ENCODE peak calls at places on chromosomes 6 and 20, in seven cellular contexts. One of them, this sample, is unnamed.

GRCh38 chr20:63066506-63067265 is 59.9 kb upstream of the BHLHE23 start:
- DNase-seq in heart right ventricle: peak; percentile 1
- DNase-seq in choroid plexus epithelial cell: no peak
- DNase-seq in lower leg skin: no peak
- DNase-seq in psoas muscle: peak; percentile 26
- DNase-seq in cardiac muscle cell: no peak
- DNase-seq in cardiac fibroblast: no peak
- DNase-seq in this sample: no peak

GRCh38 chr6:167499161-167499660 is 174.3 kb downstream of the TTLL2 start:
- DNase-seq in heart right ventricle: no peak
- DNase-seq in choroid plexus epithelial cell: no peak
- DNase-seq in lower leg skin: no peak
- DNase-seq in psoas muscle: peak; percentile 4
- DNase-seq in cardiac muscle cell: no peak
- DNase-seq in cardiac fibroblast: no peak
- DNase-seq in this sample: no peak

GRCh38 chr20:1809611-1810510 is 85.3 kb upstream of the SIRPA start:
- DNase-seq in heart right ventricle: no peak
- DNase-seq in choroid plexus epithelial cell: no peak
- DNase-seq in lower leg skin: peak; percentile 73
- DNase-seq in psoas muscle: no peak
- DNase-seq in cardiac muscle cell: no peak
- DNase-seq in cardiac fibroblast: peak; percentile 29
- DNase-seq in this sample: no peak

GRCh38 chr6:168381726-168382458 is 59.1 kb upstream of the SMOC2 start:
- DNase-seq in heart right ventricle: no peak
- DNase-seq in choroid plexus epithelial cell: no peak
- DNase-seq in lower leg skin: no peak
- DNase-seq in psoas muscle: no peak
- DNase-seq in cardiac muscle cell: no peak
- DNase-seq in cardiac fibroblast: no peak
- DNase-seq in this sample: no peak

GRCh38 chr20:24702501-24703283 is 233.3 kb downstream of the SYNDIG1 start:
- DNase-seq in heart right ventricle: no peak
- DNase-seq in choroid plexus epithelial cell: no peak
- DNase-seq in lower leg skin: peak; percentile 77
- DNase-seq in psoas muscle: no peak
- DNase-seq in cardiac muscle cell: no peak
- DNase-seq in cardiac fibroblast: no peak
- DNase-seq in this sample: no peak

GRCh38 chr20:868279-868678 is 34.8 kb downstream of the FAM110A start:
- DNase-seq in heart right ventricle: no peak
- DNase-seq in choroid plexus epithelial cell: no peak
- DNase-seq in lower leg skin: no peak
- DNase-seq in psoas muscle: no peak
- DNase-seq in cardiac muscle cell: no peak
- DNase-seq in cardiac fibroblast: no peak
- DNase-seq in this sample: no peak

GRCh38 chr6:41405941-41406340 is 70.5 kb downstream of the NCR2 start:
- DNase-seq in heart right ventricle: no peak
- DNase-seq in choroid plexus epithelial cell: no peak
- DNase-seq in lower leg skin: no peak
- DNase-seq in psoas muscle: no peak
- DNase-seq in cardiac muscle cell: no peak
- DNase-seq in cardiac fibroblast: no peak
- DNase-seq in this sample: no peak

GRCh38 chr20:19832875-19833274 is 74.8 kb downstream of the RIN2 start:
- DNase-seq in heart right ventricle: no peak
- DNase-seq in choroid plexus epithelial cell: no peak
- DNase-seq in lower leg skin: no peak
- DNase-seq in psoas muscle: no peak
- DNase-seq in cardiac muscle cell: no peak
- DNase-seq in cardiac fibroblast: no peak
- DNase-seq in this sample: no peak

GRCh38 chr6:154930490-154930889 is 64.6 kb upstream of the TIAM2 start:
- DNase-seq in heart right ventricle: no peak
- DNase-seq in choroid plexus epithelial cell: no peak
- DNase-seq in lower leg skin: no peak
- DNase-seq in psoas muscle: no peak
- DNase-seq in cardiac muscle cell: peak; percentile 44
- DNase-seq in cardiac fibroblast: no peak
- DNase-seq in this sample: no peak

GRCh38 chr6:78701407-78701806 is 165.9 kb upstream of the IRAK1BP1 start:
- DNase-seq in heart right ventricle: no peak
- DNase-seq in choroid plexus epithelial cell: peak; percentile 18
- DNase-seq in lower leg skin: no peak
- DNase-seq in psoas muscle: no peak
- DNase-seq in cardiac muscle cell: no peak
- DNase-seq in cardiac fibroblast: no peak
- DNase-seq in this sample: no peak

GRCh38 chr6:14431375-14432330 is 314.1 kb downstream of the CD83 start:
- DNase-seq in heart right ventricle: no peak
- DNase-seq in choroid plexus epithelial cell: no peak
- DNase-seq in lower leg skin: no peak
- DNase-seq in psoas muscle: no peak
- DNase-seq in cardiac muscle cell: peak; percentile 47
- DNase-seq in cardiac fibroblast: no peak
- DNase-seq in this sample: no peak

GRCh38 chr20:49292010-49292409 is 14.2 kb upstream of the ZNFX1 start:
- DNase-seq in heart right ventricle: no peak
- DNase-seq in choroid plexus epithelial cell: no peak
- DNase-seq in lower leg skin: no peak
- DNase-seq in psoas muscle: no peak
- DNase-seq in cardiac muscle cell: no peak
- DNase-seq in cardiac fibroblast: no peak
- DNase-seq in this sample: no peak

GRCh38 chr6:89895273-89895874 is 1.1 kb downstream of the GJA10 start:
- DNase-seq in heart right ventricle: no peak
- DNase-seq in choroid plexus epithelial cell: peak; percentile 81
- DNase-seq in lower leg skin: peak; percentile 46
- DNase-seq in psoas muscle: no peak
- DNase-seq in cardiac muscle cell: peak; percentile 89
- DNase-seq in cardiac fibroblast: peak; percentile 63
- DNase-seq in this sample: no peak

GRCh38 chr6:163764565-163764964 is 350.0 kb downstream of the QKI start:
- DNase-seq in heart right ventricle: no peak
- DNase-seq in choroid plexus epithelial cell: peak; percentile 73
- DNase-seq in lower leg skin: no peak
- DNase-seq in psoas muscle: no peak
- DNase-seq in cardiac muscle cell: no peak
- DNase-seq in cardiac fibroblast: no peak
- DNase-seq in this sample: no peak

GRCh38 chr20:44911264-44911921 is 1.5 kb downstream of the PABPC1L start:
- DNase-seq in heart right ventricle: no peak
- DNase-seq in choroid plexus epithelial cell: peak; percentile 70
- DNase-seq in lower leg skin: peak; percentile 83
- DNase-seq in psoas muscle: no peak
- DNase-seq in cardiac muscle cell: peak; percentile 71
- DNase-seq in cardiac fibroblast: peak; percentile 71
- DNase-seq in this sample: peak; percentile 88

GRCh38 chr20:45341579-45341938 is 6.7 kb downstream of the SDC4 start:
- DNase-seq in heart right ventricle: no peak
- DNase-seq in choroid plexus epithelial cell: no peak
- DNase-seq in lower leg skin: no peak
- DNase-seq in psoas muscle: no peak
- DNase-seq in cardiac muscle cell: peak; percentile 45
- DNase-seq in cardiac fibroblast: no peak
- DNase-seq in this sample: no peak

GRCh38 chr20:3826420-3826819 is 6.1 kb downstream of the AP5S1 start:
- DNase-seq in heart right ventricle: no peak
- DNase-seq in choroid plexus epithelial cell: no peak
- DNase-seq in lower leg skin: no peak
- DNase-seq in psoas muscle: no peak
- DNase-seq in cardiac muscle cell: no peak
- DNase-seq in cardiac fibroblast: no peak
- DNase-seq in this sample: no peak

GRCh38 chr6:163494279-163494727 is 79.8 kb downstream of the QKI start:
- DNase-seq in heart right ventricle: no peak
- DNase-seq in choroid plexus epithelial cell: no peak
- DNase-seq in lower leg skin: no peak
- DNase-seq in psoas muscle: no peak
- DNase-seq in cardiac muscle cell: no peak
- DNase-seq in cardiac fibroblast: no peak
- DNase-seq in this sample: peak; percentile 93

DNA sequence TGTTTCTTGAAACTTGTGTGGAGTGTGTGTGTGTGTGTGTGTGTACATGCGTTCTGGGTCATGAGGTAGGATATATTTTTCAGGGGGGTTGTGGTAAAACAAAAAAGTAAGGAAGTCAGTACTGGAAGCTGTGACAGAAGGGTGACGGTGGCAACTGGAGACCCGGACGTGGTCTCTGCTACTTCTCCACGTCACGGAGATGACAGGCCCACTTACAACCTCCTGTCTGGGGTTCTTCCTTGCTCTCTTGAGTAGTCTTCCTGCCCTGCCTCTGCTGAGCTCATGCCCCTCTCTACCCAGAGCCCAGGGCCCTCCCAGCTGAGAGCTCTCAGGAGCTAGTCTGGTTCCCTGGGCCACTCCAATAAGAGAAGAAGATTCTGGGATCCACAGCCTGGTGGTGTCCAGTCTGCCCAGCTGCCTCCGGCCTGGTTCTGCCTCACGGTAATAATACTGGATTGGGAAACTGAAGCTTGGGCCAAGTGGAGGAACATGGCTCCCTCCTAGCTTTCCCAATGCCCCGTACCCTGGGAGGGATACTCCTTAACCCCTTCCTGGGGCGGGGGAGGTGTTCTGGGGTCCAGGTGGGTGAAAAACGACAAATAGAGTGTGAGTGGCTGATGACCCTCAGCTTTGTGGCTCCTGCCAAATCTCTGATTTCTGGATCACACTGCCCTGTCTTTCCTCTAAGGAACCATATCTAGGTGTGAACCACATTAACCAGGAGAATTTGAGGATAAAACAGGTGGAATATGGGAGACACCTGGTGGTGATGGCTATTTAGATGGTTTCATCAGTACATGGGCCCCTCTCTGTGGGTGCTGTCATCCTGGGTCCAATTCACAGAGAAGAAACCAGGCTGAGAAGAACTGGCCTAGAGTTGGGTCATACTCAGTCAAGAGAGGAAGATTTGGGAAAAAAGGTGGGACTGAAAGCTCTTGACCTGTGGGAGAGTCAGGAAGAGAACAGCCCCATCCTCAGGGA is 27.2 kb downstream of the VEGFA start:
- DNase-seq in heart right ventricle: no peak
- DNase-seq in choroid plexus epithelial cell: no peak
- DNase-seq in lower leg skin: no peak
- DNase-seq in psoas muscle: no peak
- DNase-seq in cardiac muscle cell: peak; percentile 46
- DNase-seq in cardiac fibroblast: no peak
- DNase-seq in this sample: no peak
- TF ChIP-seq CTCF in heart right ventricle: no peak
- TF ChIP-seq CTCF in choroid plexus epithelial cell: no peak
- TF ChIP-seq CTCF in lower leg skin: no peak
- TF ChIP-seq CTCF in psoas muscle: no peak
- TF ChIP-seq CTCF in cardiac muscle cell: no peak
- TF ChIP-seq CTCF in cardiac fibroblast: no peak
- TF ChIP-seq CTCF in this sample: no peak

DNA sequence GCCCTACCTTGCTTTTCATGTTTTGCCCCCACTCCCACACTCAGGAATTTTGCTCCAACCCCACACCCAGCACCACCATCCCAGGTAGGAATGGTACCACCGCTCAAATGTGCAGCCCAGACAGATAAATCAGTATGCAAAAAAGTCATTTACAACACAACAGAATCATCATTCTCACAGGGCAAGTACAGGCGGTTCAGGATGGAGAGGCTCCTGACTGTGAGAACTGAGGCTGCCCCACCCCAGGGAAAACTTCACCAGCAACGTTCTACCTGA is 31.1 kb downstream of the TRAM2 start:
- DNase-seq in heart right ventricle: no peak
- DNase-seq in choroid plexus epithelial cell: no peak
- DNase-seq in lower leg skin: peak; percentile 76
- DNase-seq in psoas muscle: no peak
- DNase-seq in cardiac muscle cell: no peak
- DNase-seq in cardiac fibroblast: no peak
- DNase-seq in this sample: no peak
- H3K4me3 ChIP-seq in heart right ventricle: no peak overlapping the region
- H3K4me3 ChIP-seq in choroid plexus epithelial cell: no peak overlapping the region
- H3K4me3 ChIP-seq in lower leg skin: no peak overlapping the region
- H3K4me3 ChIP-seq in psoas muscle: no peak overlapping the region
- H3K4me3 ChIP-seq in cardiac muscle cell: no peak overlapping the region
- H3K4me3 ChIP-seq in cardiac fibroblast: no peak overlapping the region
- H3K4me3 ChIP-seq in this sample: no peak overlapping the region

GRCh38 chr20:36956674-36957073 is 5.2 kb upstream of the SAMHD1 start:
- DNase-seq in heart right ventricle: no peak
- DNase-seq in choroid plexus epithelial cell: no peak
- DNase-seq in lower leg skin: no peak
- DNase-seq in psoas muscle: no peak
- DNase-seq in cardiac muscle cell: no peak
- DNase-seq in cardiac fibroblast: no peak
- DNase-seq in this sample: no peak

GRCh38 chr20:36951977-36952738 is 650 bp upstream of the SAMHD1 start:
- DNase-seq in heart right ventricle: no peak
- DNase-seq in choroid plexus epithelial cell: no peak
- DNase-seq in lower leg skin: no peak
- DNase-seq in psoas muscle: no peak
- DNase-seq in cardiac muscle cell: no peak
- DNase-seq in cardiac fibroblast: no peak
- DNase-seq in this sample: no peak

GRCh38 chr20:36950432-36951197 is 893 bp downstream of the SAMHD1 start:
- DNase-seq in heart right ventricle: peak; percentile 47
- DNase-seq in choroid plexus epithelial cell: peak; percentile 23
- DNase-seq in lower leg skin: no peak
- DNase-seq in psoas muscle: no peak
- DNase-seq in cardiac muscle cell: no peak
- DNase-seq in cardiac fibroblast: peak; percentile 45
- DNase-seq in this sample: no peak

DNA sequence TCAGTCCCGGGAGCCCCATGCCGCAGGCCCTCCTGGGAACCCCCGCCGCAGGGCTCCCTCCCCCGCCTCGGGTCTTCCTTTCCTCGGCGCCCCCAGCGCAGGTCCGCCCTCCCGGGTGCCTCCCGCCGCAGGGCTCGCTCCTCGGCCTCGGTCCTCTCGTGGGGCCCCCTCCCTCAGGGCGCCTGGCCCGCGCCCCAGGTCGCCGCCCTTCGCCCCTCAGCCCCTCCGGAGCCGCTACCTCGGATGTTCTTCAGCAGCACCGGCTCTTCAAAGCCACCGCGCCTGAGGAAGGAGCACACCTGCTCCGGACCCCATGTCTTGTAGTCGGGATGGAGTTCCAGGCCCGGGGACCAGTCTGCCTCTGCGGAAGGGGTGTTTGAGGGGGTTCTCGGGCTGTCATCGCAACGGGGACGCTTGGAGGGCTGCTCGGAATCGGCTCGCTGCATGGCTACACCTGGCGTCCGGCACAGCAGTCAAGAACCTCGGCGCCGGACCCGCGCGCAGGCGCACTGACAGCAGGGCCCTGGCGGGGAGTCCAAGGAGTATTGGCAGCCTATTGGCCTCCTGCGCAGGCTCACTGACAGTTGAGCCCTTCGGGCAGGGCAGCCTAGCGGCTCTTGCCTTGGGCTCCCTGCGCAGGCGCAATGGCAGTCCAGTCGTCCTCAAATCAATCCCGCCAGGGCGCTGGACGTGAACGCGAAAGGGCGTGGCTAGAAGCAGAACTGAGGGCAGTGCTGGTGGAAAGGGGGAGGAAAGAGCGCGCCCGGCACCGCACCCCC is at the start of gene SAMHD1:
- DNase-seq in heart right ventricle: peak; percentile 97
- DNase-seq in choroid plexus epithelial cell: peak; percentile 99
- DNase-seq in lower leg skin: peak; percentile 98
- DNase-seq in psoas muscle: peak; percentile 99
- DNase-seq in cardiac muscle cell: peak; percentile 98
- DNase-seq in cardiac fibroblast: peak; percentile 99
- DNase-seq in this sample: peak; percentile 95
- TF ChIP-seq CTCF in heart right ventricle: no peak
- TF ChIP-seq CTCF in choroid plexus epithelial cell: no peak
- TF ChIP-seq CTCF in lower leg skin: no peak
- TF ChIP-seq CTCF in psoas muscle: no peak
- TF ChIP-seq CTCF in cardiac muscle cell: no peak
- TF ChIP-seq CTCF in cardiac fibroblast: peak; percentile 4
- TF ChIP-seq CTCF in this sample: no peak

GRCh38 chr6:160357088-160357487 is 8.9 kb downstream of the SLC22A3 start:
- DNase-seq in heart right ventricle: no peak
- DNase-seq in choroid plexus epithelial cell: no peak
- DNase-seq in lower leg skin: no peak
- DNase-seq in psoas muscle: no peak
- DNase-seq in cardiac muscle cell: no peak
- DNase-seq in cardiac fibroblast: no peak
- DNase-seq in this sample: no peak
- H3K4me3 ChIP-seq in heart right ventricle: no peak overlapping the region
- H3K4me3 ChIP-seq in choroid plexus epithelial cell: no peak overlapping the region
- H3K4me3 ChIP-seq in lower leg skin: no peak overlapping the region
- H3K4me3 ChIP-seq in psoas muscle: peak overlapping the region; percentile 12
- H3K4me3 ChIP-seq in cardiac muscle cell: no peak overlapping the region
- H3K4me3 ChIP-seq in cardiac fibroblast: no peak overlapping the region
- H3K4me3 ChIP-seq in this sample: no peak overlapping the region